ENCODE peak calls at places on chromosomes 11 and 22, in five cellular contexts. T is A549, U is transverse colon, Q is ovary, M is H1. I is an unnamed sample.

GRCh38 chr11:70212227-70212811 is 9.2 kb downstream of the FADD start:
- DNase-seq in T (no peak), M (no peak), U (peak; percentile 60), Q (no peak), I (no peak)

GRCh38 chr11:69375316-69376154 is 81.6 kb downstream of the MYEOV start:
- DNase-seq in M (no peak), U (peak; percentile 57), Q (peak; percentile 3), T (no peak), I (no peak)

GRCh38 chr11:10654211-10655150 is 39.1 kb downstream of the IRAG1 start:
- DNase-seq in M (no peak), T (peak; percentile 72), U (no peak), Q (no peak), I (peak; percentile 66)

GRCh38 chr22:27896251-27896650 is 22.8 kb downstream of the PITPNB start:
- DNase-seq in U (peak; percentile 30), Q (no peak), T (no peak), M (no peak), I (no peak)

GRCh38 chr11:118552341-118552740 is 13.4 kb downstream of the IFT46 start:
- DNase-seq in Q (no peak), U (no peak), T (no peak), M (no peak), I (no peak)

GRCh38 chr11:1172729-1173117 is 15.0 kb downstream of the MUC5AC start:
- DNase-seq in M (no peak), U (no peak), T (no peak), Q (no peak), I (no peak)

GRCh38 chr11:94417386-94417987 is 16.3 kb upstream of the GPR83 start:
- DNase-seq in T (peak; percentile 28), M (no peak), Q (peak; percentile 24), U (no peak), I (peak; percentile 26)

GRCh38 chr11:8767466-8768142 is 85.0 kb downstream of the RPL27A start:
- DNase-seq in M (no peak), Q (no peak), T (no peak), U (no peak), I (no peak)

GRCh38 chr22:24054356-24054755 is 43.3 kb downstream of the CABIN1 start:
- DNase-seq in T (no peak), U (no peak), Q (no peak), M (no peak), I (no peak)

GRCh38 chr22:31915499-31916065 is 28.8 kb upstream of the YWHAH start:
- DNase-seq in T (no peak), M (no peak), U (no peak), Q (no peak), I (no peak)

GRCh38 chr11:95922099-95922498 is 1.8 kb downstream of the MTMR2 start:
- DNase-seq in T (no peak), U (no peak), M (no peak), Q (no peak), I (no peak)

GRCh38 chr22:30325724-30326703 is 727 bp downstream of the TBC1D10A start:
- DNase-seq in M (no peak), Q (peak; percentile 55), U (peak; percentile 62), T (no peak), I (peak; percentile 77)

GRCh38 chr11:9386086-9386485 is 1.6 kb downstream of the IPO7 start:
- DNase-seq in Q (no peak), M (no peak), T (no peak), U (no peak), I (no peak)

GRCh38 chr22:26550498-26551033 is 38.3 kb upstream of the TFIP11 start:
- DNase-seq in M (no peak), Q (no peak), T (no peak), U (no peak), I (no peak)

GRCh38 chr11:60159868-60160267 is 23.0 kb downstream of the MS4A6A start:
- DNase-seq in Q (no peak), T (no peak), M (no peak), U (no peak), I (no peak)

GRCh38 chr11:100740440-100740839 is 53.4 kb downstream of the ARHGAP42 start:
- DNase-seq in U (no peak), M (no peak), Q (no peak), T (no peak), I (no peak)

GRCh38 chr11:76148207-76148606 is 58.1 kb downstream of the WNT11 start:
- DNase-seq in M (no peak), Q (no peak), T (no peak), U (peak; percentile 50), I (no peak)

GRCh38 chr11:83285131-83285770 is 916 bp downstream of the CCDC90B start:
- DNase-seq in T (no peak), M (no peak), Q (no peak), U (no peak), I (no peak)

GRCh38 chr11:70885721-70886305 is 366.6 kb downstream of the SHANK2 start:
- DNase-seq in Q (no peak), T (no peak), M (no peak), U (no peak), I (no peak)

GRCh38 chr22:32055069-32055468 is 12.0 kb downstream of the SLC5A1 start:
- DNase-seq in U (no peak), T (no peak), M (no peak), Q (no peak), I (no peak)

GRCh38 chr22:49112176-49112575 is 715.5 kb downstream of the BRD1 start:
- DNase-seq in U (no peak), T (no peak), M (no peak), Q (no peak), I (no peak)

GRCh38 chr11:118002010-118002540 is 15.9 kb downstream of the IL10RA start:
- DNase-seq in Q (no peak), U (peak; percentile 9), M (no peak), T (no peak), I (no peak)

GRCh38 chr11:105611414-105611813 is 1.5 kb downstream of the GRIA4 start:
- DNase-seq in Q (no peak), U (no peak), T (no peak), M (no peak), I (peak; percentile 8)

GRCh38 chr11:635945-636510 is 1.0 kb upstream of the DRD4 start:
- DNase-seq in U (no peak), T (no peak), Q (no peak), M (no peak), I (peak; percentile 15)

GRCh38 chr22:50177537-50178470 is 7.3 kb downstream of the PANX2 start:
- DNase-seq in M (no peak), T (no peak), Q (no peak), U (no peak), I (no peak)

GRCh38 chr11:127962416-127962815 is 624.9 kb downstream of the ETS1 start:
- DNase-seq in U (no peak), M (no peak), T (no peak), Q (no peak), I (no peak)

GRCh38 chr11:66002648-66003225 is 434 bp downstream of the BANF1 start:
- DNase-seq in U (peak; percentile 68), Q (peak; percentile 69), T (peak; percentile 52), M (no peak), I (no peak)

GRCh38 chr11:8262552-8263108 is 1.0 kb downstream of the LMO1 start:
- DNase-seq in M (no peak), U (peak; percentile 17), T (no peak), Q (no peak), I (no peak)

GRCh38 chr22:44046485-44047141 is 22.5 kb downstream of the PARVB start:
- DNase-seq in T (no peak), M (no peak), Q (no peak), U (no peak), I (no peak)
- TF ChIP-seq EP300 in T (no peak), M (no peak), Q (no peak), U (no peak), I (no peak)

GRCh38 chr11:74642912-74643311 is 50.5 kb downstream of the POLD3 start:
- DNase-seq in U (no peak), M (no peak), Q (no peak), T (no peak), I (no peak)
- TF ChIP-seq EP300 in U (no peak), M (no peak), Q (no peak), T (no peak), I (no peak)

GRCh38 chr22:43847376-43848289 is 14.7 kb downstream of the SULT4A1 start:
- DNase-seq in T (no peak), U (no peak), M (no peak), Q (no peak), I (no peak)

GRCh38 chr22:43843783-43844530 is 18.4 kb downstream of the SULT4A1 start:
- DNase-seq in Q (no peak), U (no peak), M (no peak), T (no peak), I (peak; percentile 79)

GRCh38 chr22:43846966-43847365 is 15.3 kb downstream of the SULT4A1 start:
- DNase-seq in Q (no peak), U (no peak), M (no peak), T (no peak), I (no peak)

GRCh38 chr22:43844560-43845545 is 17.5 kb downstream of the SULT4A1 start:
- DNase-seq in U (no peak), Q (no peak), M (no peak), T (no peak), I (no peak)

DNA sequence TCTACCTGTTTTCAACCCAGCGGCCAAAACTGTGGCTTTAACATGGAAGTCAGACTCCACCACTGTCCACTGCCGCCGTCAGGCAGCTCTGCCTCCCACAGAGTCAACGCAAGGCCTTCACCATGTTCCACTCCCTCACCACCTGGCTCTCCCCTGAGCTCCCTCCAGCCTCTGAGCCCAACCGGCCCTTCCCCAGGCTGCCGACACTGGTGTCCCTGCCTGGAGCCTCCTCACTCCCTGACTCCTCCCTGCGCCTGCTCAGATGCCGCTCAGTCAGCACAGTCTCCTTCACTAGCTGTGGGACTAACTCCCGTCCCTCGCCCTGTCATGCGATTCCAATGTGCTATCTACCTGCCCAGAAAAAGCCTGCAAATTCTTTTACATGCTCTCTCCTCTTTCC is 16.3 kb downstream of the SULT4A1 start:
- DNase-seq in M (no peak), T (no peak), Q (no peak), U (no peak), I (no peak)
- TF ChIP-seq EP300 in M (no peak), T (no peak), Q (no peak), U (no peak), I (no peak)

GRCh38 chr11:131025421-131026126 is 109.3 kb upstream of the SNX19 start:
- DNase-seq in U (no peak), M (no peak), T (no peak), Q (no peak), I (no peak)
- TF ChIP-seq EP300 in U (no peak), M (no peak), T (no peak), Q (no peak), I (no peak)

DNA sequence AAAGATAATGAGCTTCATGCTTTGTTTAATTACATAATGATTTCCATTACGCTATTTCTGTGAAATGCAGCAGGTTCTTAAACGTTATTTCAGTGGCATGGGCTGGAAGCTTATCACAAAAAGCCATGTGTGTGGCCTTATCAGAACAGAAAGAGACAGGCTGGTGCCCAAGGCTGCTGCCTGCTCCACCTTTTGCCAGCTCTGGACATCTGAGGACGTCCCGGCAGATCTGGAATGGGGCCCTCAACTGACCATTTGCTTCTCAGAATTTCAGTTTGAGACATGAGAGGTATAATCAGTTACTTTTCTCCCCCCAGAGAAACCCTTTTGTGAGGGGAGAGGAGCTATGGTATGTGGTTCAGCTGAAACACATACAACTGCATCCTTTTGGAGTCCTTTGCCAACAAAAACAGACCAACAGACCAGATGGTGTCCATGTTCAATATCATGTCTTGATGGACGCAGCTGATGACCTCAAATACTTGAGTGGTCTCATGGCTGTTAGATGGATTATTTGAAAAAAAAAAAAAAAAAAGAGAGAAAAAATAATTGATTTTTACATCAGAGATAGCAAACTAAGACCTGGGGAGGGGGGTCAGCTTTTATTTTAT is 8.6 kb downstream of the CDPF1 start:
- DNase-seq in M (no peak), T (no peak), U (no peak), Q (no peak), I (peak; percentile 85)
- TF ChIP-seq EP300 in M (no peak), T (no peak), U (no peak), Q (no peak), I (peak; percentile 93)

I was measured in SK-N-SH.